ENCODE peak calls at places on chromosomes 11 and 22, in ten cellular contexts. H is adipocyte, E is substantia nigra, B is iris pigment epithelial cell, F is kidney tubule cell, V is GM06990, S is AG04449, O is non-pigmented ciliary epithelial cell, G is RCC 7860, A is kidney. N is an unnamed sample.

GRCh38 chr11:6900327-6900999 is 8.2 kb upstream of the OR2D2 start:
- DNase-seq in H (no peak), S (no peak), B (peak), O (no peak), A (no peak), V (no peak), E (no peak), G (no peak), F (no peak), N (no peak)

GRCh38 chr22:50261615-50262459 is at the start of gene MAPK12:
- DNase-seq in B (peak), F (peak), H (peak), E (no peak), A (no peak), O (no peak), S (no peak), V (peak), G (no peak), N (no peak)

GRCh38 chr11:68649851-68650555 is 34.3 kb upstream of the GAL start:
- DNase-seq in H (no peak), O (no peak), V (no peak), E (no peak), S (no peak), B (no peak), G (no peak), F (no peak), A (peak), N (no peak)

GRCh38 chr22:42275176-42275575 is 4.7 kb upstream of the TCF20 start:
- DNase-seq in E (no peak), H (no peak), V (no peak), B (no peak), G (no peak), O (no peak), S (no peak), A (peak), F (no peak), N (no peak)

GRCh38 chr11:78715639-78716311 is 141.1 kb upstream of the NARS2 start:
- DNase-seq in A (no peak), B (peak), E (no peak), O (peak), S (peak), H (peak), G (peak), F (peak), V (no peak), N (peak)

GRCh38 chr11:76805206-76805913 is 22.2 kb downstream of the TSKU start:
- DNase-seq in E (no peak), O (no peak), B (no peak), V (no peak), F (no peak), G (no peak), S (no peak), H (no peak), A (no peak), N (peak)

GRCh38 chr11:35618497-35619029 is 303 bp downstream of the FJX1 start:
- DNase-seq in A (no peak), F (peak), H (peak), B (peak), V (peak), S (no peak), E (no peak), O (no peak), G (no peak), N (no peak)

GRCh38 chr22:30523646-30524489 is 18.4 kb upstream of the SEC14L4 start:
- DNase-seq in F (no peak), G (no peak), H (peak), B (peak), V (no peak), O (no peak), S (no peak), A (no peak), E (no peak), N (no peak)

GRCh38 chr11:27468643-27469332 is 3.8 kb downstream of the LGR4 start:
- DNase-seq in A (no peak), V (no peak), F (peak), G (peak), S (no peak), B (peak), E (no peak), H (peak), O (no peak), N (no peak)

GRCh38 chr11:765025-765801 is 12.1 kb downstream of the GATD1 start:
- DNase-seq in E (peak), S (no peak), H (peak), F (peak), O (no peak), V (no peak), B (peak), G (peak), A (peak), N (peak)

GRCh38 chr11:2697871-2698270 is 1.9 kb downstream of the KCNQ1OT1 start:
- DNase-seq in H (peak), B (no peak), A (no peak), O (no peak), G (no peak), E (no peak), F (no peak), V (no peak), S (no peak), N (no peak)

GRCh38 chr22:50625131-50625567 is 2.8 kb downstream of the ARSA start:
- DNase-seq in S (no peak), O (no peak), A (peak), V (no peak), H (no peak), E (no peak), B (no peak), G (no peak), F (no peak), N (no peak)

GRCh38 chr11:112293614-112294013 is 33.0 kb upstream of the PLET1 start:
- DNase-seq in G (no peak), E (no peak), V (no peak), B (peak), A (no peak), H (no peak), F (no peak), O (no peak), S (no peak), N (no peak)

GRCh38 chr11:125451400-125452124 is 44.5 kb downstream of the FEZ1 start:
- DNase-seq in H (peak), O (no peak), F (peak), E (peak), B (peak), S (no peak), V (no peak), G (no peak), A (peak), N (peak)

GRCh38 chr22:41116342-41116741 is 23.9 kb downstream of the EP300 start:
- DNase-seq in V (no peak), G (no peak), S (no peak), F (no peak), A (no peak), E (no peak), B (no peak), H (no peak), O (no peak), N (no peak)

GRCh38 chr11:94593030-94593429 is 25.9 kb downstream of the PIWIL4 start:
- DNase-seq in O (no peak), E (no peak), H (no peak), V (peak), B (peak), F (peak), S (no peak), G (no peak), A (no peak), N (no peak)